ENCODE peak calls at places on chromosomes 2 and 18, in five cellular contexts. V is stimulated activated CD8-positive, alpha-beta memory T cell treated with anti-CD3 and anti-CD28 coated beads, Interleukin-4, amount 100 ng/mL, for 1 hour; G is HTR-8/SVneo; T is lung; J is cardiac fibroblast. Q is an unnamed sample.
A peak's percentile ranks its signal among the peaks of the same experiment; 100 is the strongest.

GRCh38 chr2:144357623-144358400 is 162.1 kb downstream of the ZEB2 start:
- DNase-seq in V (no peak), J (peak; percentile 100), G (peak; percentile 70), T (no peak), Q (peak; percentile 94)

GRCh38 chr2:160042054-160042453 is 20.4 kb downstream of the PLA2R1 start:
- DNase-seq in G (no peak), T (no peak), V (no peak), J (peak; percentile 36), Q (no peak)

GRCh38 chr2:44237221-44237620 is 38.1 kb upstream of the SLC3A1 start:
- DNase-seq in J (no peak), T (no peak), V (no peak), G (no peak), Q (no peak)

GRCh38 chr2:200662727-200663126 is 76.9 kb downstream of the AOX1 start:
- DNase-seq in J (peak; percentile 76), T (no peak), V (no peak), G (peak; percentile 77), Q (peak; percentile 74)

GRCh38 chr18:24271381-24272331 is 126.0 kb downstream of the OSBPL1A start:
- DNase-seq in J (peak; percentile 76), G (peak; percentile 58), V (no peak), T (peak; percentile 74), Q (peak; percentile 71)

GRCh38 chr18:51123936-51124486 is 73.5 kb downstream of the MEX3C start:
- DNase-seq in T (no peak), G (no peak), V (no peak), J (no peak), Q (no peak)

GRCh38 chr2:190716176-190716807 is 67.4 kb downstream of the NAB1 start:
- DNase-seq in J (peak; percentile 27), V (no peak), G (no peak), T (no peak), Q (no peak)

GRCh38 chr2:179613701-179614100 is 247.7 kb downstream of the ZNF385B start:
- DNase-seq in G (no peak), V (no peak), T (no peak), J (peak; percentile 31), Q (peak; percentile 34)

GRCh38 chr18:61602836-61603235 is 269.6 kb downstream of the CDH20 start:
- DNase-seq in G (no peak), T (no peak), V (no peak), J (peak; percentile 56), Q (peak; percentile 70)

GRCh38 chr2:189066037-189066436 is 91.9 kb downstream of the COL3A1 start:
- DNase-seq in T (no peak), J (peak; percentile 21), G (no peak), V (no peak), Q (peak; percentile 49)

GRCh38 chr18:31498450-31499156 is 626 bp downstream of the DSG2 start:
- DNase-seq in J (peak; percentile 16), G (peak; percentile 8), V (no peak), T (no peak), Q (no peak)

GRCh38 chr2:142140434-142140845 is 9.6 kb upstream of the LRP1B start:
- DNase-seq in J (peak; percentile 45), T (no peak), G (peak; percentile 5), V (no peak), Q (peak; percentile 9)

GRCh38 chr2:72157871-72158771 is 10.5 kb upstream of the CYP26B1 start:
- DNase-seq in J (no peak), T (peak; percentile 25), V (no peak), G (no peak), Q (no peak)

GRCh38 chr2:134398300-134398699 is 144.4 kb downstream of the MGAT5 start:
- DNase-seq in V (no peak), J (peak; percentile 97), T (no peak), G (peak; percentile 48), Q (peak; percentile 87)

GRCh38 chr2:197128897-197129296 is 181.7 kb downstream of the ANKRD44 start:
- DNase-seq in V (no peak), G (no peak), T (no peak), J (peak; percentile 14), Q (no peak)

GRCh38 chr18:13382990-13383821 is 164.6 kb downstream of the LDLRAD4 start:
- DNase-seq in T (no peak), V (no peak), J (no peak), G (no peak), Q (no peak)

Q was measured in foreskin fibroblast.